ENCODE peak calls at places on chromosomes 12 and 14, in ten cellular contexts. One of them, this sample, is unnamed.

GRCh38 chr14:101755591-101756324 is 5.8 kb upstream of the PPP2R5C start:
- DNase-seq in NCI-H2029: no peak
- DNase-seq in SJSA1: no peak
- DNase-seq in astrocyte of the cerebellum: no peak
- DNase-seq in fibroblast of pulmonary artery: no peak
- DNase-seq in H4: no peak
- DNase-seq in activated CD4-positive, alpha-beta T cell treated with anti-CD3 and anti-CD28 coated beads for 48 hours: no peak
- DNase-seq in bronchial epithelial cell: no peak
- DNase-seq in activated T-cell treated with anti-CD3 and anti-CD28 coated beads, Interleukin-2, amount 50 U/mL, for 4 hours: no peak
- DNase-seq in A549: no peak
- DNase-seq in this sample: no peak

GRCh38 chr14:103382375-103382774 is 2.8 kb upstream of the MARK3 start:
- DNase-seq in NCI-H2029: no peak
- DNase-seq in SJSA1: peak; percentile 55
- DNase-seq in astrocyte of the cerebellum: no peak
- DNase-seq in fibroblast of pulmonary artery: peak; percentile 77
- DNase-seq in H4: peak; percentile 37
- DNase-seq in activated CD4-positive, alpha-beta T cell treated with anti-CD3 and anti-CD28 coated beads for 48 hours: no peak
- DNase-seq in bronchial epithelial cell: peak; percentile 82
- DNase-seq in activated T-cell treated with anti-CD3 and anti-CD28 coated beads, Interleukin-2, amount 50 U/mL, for 4 hours: no peak
- DNase-seq in A549: peak; percentile 35
- DNase-seq in this sample: no peak

GRCh38 chr12:3362751-3363150 is 128.3 kb upstream of the PRMT8 start:
- DNase-seq in NCI-H2029: peak; percentile 98
- DNase-seq in SJSA1: no peak
- DNase-seq in astrocyte of the cerebellum: no peak
- DNase-seq in fibroblast of pulmonary artery: no peak
- DNase-seq in H4: no peak
- DNase-seq in activated CD4-positive, alpha-beta T cell treated with anti-CD3 and anti-CD28 coated beads for 48 hours: no peak
- DNase-seq in bronchial epithelial cell: no peak
- DNase-seq in activated T-cell treated with anti-CD3 and anti-CD28 coated beads, Interleukin-2, amount 50 U/mL, for 4 hours: no peak
- DNase-seq in A549: peak; percentile 4
- DNase-seq in this sample: no peak

GRCh38 chr12:57483466-57483865 is 3.8 kb upstream of the ARHGAP9 start:
- DNase-seq in NCI-H2029: no peak
- DNase-seq in SJSA1: peak; percentile 100
- DNase-seq in astrocyte of the cerebellum: peak; percentile 32
- DNase-seq in fibroblast of pulmonary artery: peak; percentile 59
- DNase-seq in H4: no peak
- DNase-seq in activated CD4-positive, alpha-beta T cell treated with anti-CD3 and anti-CD28 coated beads for 48 hours: no peak
- DNase-seq in bronchial epithelial cell: no peak
- DNase-seq in activated T-cell treated with anti-CD3 and anti-CD28 coated beads, Interleukin-2, amount 50 U/mL, for 4 hours: no peak
- DNase-seq in A549: no peak
- DNase-seq in this sample: no peak

GRCh38 chr12:51752490-51752889 is 96.0 kb downstream of the FIGNL2 start:
- DNase-seq in NCI-H2029: no peak
- DNase-seq in SJSA1: peak; percentile 29
- DNase-seq in astrocyte of the cerebellum: peak; percentile 68
- DNase-seq in fibroblast of pulmonary artery: peak; percentile 85
- DNase-seq in H4: peak; percentile 37
- DNase-seq in activated CD4-positive, alpha-beta T cell treated with anti-CD3 and anti-CD28 coated beads for 48 hours: no peak
- DNase-seq in bronchial epithelial cell: peak; percentile 62
- DNase-seq in activated T-cell treated with anti-CD3 and anti-CD28 coated beads, Interleukin-2, amount 50 U/mL, for 4 hours: no peak
- DNase-seq in A549: peak; percentile 46
- DNase-seq in this sample: no peak

GRCh38 chr14:72638021-72638420 is 255.9 kb downstream of the DPF3 start:
- DNase-seq in NCI-H2029: no peak
- DNase-seq in SJSA1: peak; percentile 45
- DNase-seq in astrocyte of the cerebellum: no peak
- DNase-seq in fibroblast of pulmonary artery: peak; percentile 62
- DNase-seq in H4: no peak
- DNase-seq in activated CD4-positive, alpha-beta T cell treated with anti-CD3 and anti-CD28 coated beads for 48 hours: no peak
- DNase-seq in bronchial epithelial cell: peak; percentile 58
- DNase-seq in activated T-cell treated with anti-CD3 and anti-CD28 coated beads, Interleukin-2, amount 50 U/mL, for 4 hours: no peak
- DNase-seq in A549: peak; percentile 41
- DNase-seq in this sample: no peak

GRCh38 chr14:24273422-24273998 is 2.1 kb upstream of the RABGGTA start:
- DNase-seq in NCI-H2029: no peak
- DNase-seq in SJSA1: no peak
- DNase-seq in astrocyte of the cerebellum: no peak
- DNase-seq in fibroblast of pulmonary artery: no peak
- DNase-seq in H4: no peak
- DNase-seq in activated CD4-positive, alpha-beta T cell treated with anti-CD3 and anti-CD28 coated beads for 48 hours: no peak
- DNase-seq in bronchial epithelial cell: peak; percentile 74
- DNase-seq in activated T-cell treated with anti-CD3 and anti-CD28 coated beads, Interleukin-2, amount 50 U/mL, for 4 hours: no peak
- DNase-seq in A549: peak; percentile 43
- DNase-seq in this sample: no peak

GRCh38 chr12:117130806-117131205 is 31.6 kb upstream of the TESC start:
- DNase-seq in NCI-H2029: no peak
- DNase-seq in SJSA1: no peak
- DNase-seq in astrocyte of the cerebellum: no peak
- DNase-seq in fibroblast of pulmonary artery: no peak
- DNase-seq in H4: no peak
- DNase-seq in activated CD4-positive, alpha-beta T cell treated with anti-CD3 and anti-CD28 coated beads for 48 hours: no peak
- DNase-seq in bronchial epithelial cell: no peak
- DNase-seq in activated T-cell treated with anti-CD3 and anti-CD28 coated beads, Interleukin-2, amount 50 U/mL, for 4 hours: no peak
- DNase-seq in A549: no peak
- DNase-seq in this sample: no peak

GRCh38 chr14:93103392-93104080 is 12.2 kb downstream of the ITPK1 start:
- DNase-seq in NCI-H2029: peak; percentile 54
- DNase-seq in SJSA1: no peak
- DNase-seq in astrocyte of the cerebellum: no peak
- DNase-seq in fibroblast of pulmonary artery: no peak
- DNase-seq in H4: peak; percentile 88
- DNase-seq in activated CD4-positive, alpha-beta T cell treated with anti-CD3 and anti-CD28 coated beads for 48 hours: peak; percentile 72
- DNase-seq in bronchial epithelial cell: peak; percentile 30
- DNase-seq in activated T-cell treated with anti-CD3 and anti-CD28 coated beads, Interleukin-2, amount 50 U/mL, for 4 hours: peak; percentile 47
- DNase-seq in A549: no peak
- DNase-seq in this sample: peak; percentile 63

GRCh38 chr12:6181166-6181565 is 19.0 kb upstream of the CD9 start:
- DNase-seq in NCI-H2029: no peak
- DNase-seq in SJSA1: no peak
- DNase-seq in astrocyte of the cerebellum: no peak
- DNase-seq in fibroblast of pulmonary artery: no peak
- DNase-seq in H4: no peak
- DNase-seq in activated CD4-positive, alpha-beta T cell treated with anti-CD3 and anti-CD28 coated beads for 48 hours: no peak
- DNase-seq in bronchial epithelial cell: no peak
- DNase-seq in activated T-cell treated with anti-CD3 and anti-CD28 coated beads, Interleukin-2, amount 50 U/mL, for 4 hours: no peak
- DNase-seq in A549: no peak
- DNase-seq in this sample: no peak

GRCh38 chr12:570237-570925 is 92.9 kb downstream of the NINJ2 start:
- DNase-seq in NCI-H2029: no peak
- DNase-seq in SJSA1: peak; percentile 92
- DNase-seq in astrocyte of the cerebellum: peak; percentile 40
- DNase-seq in fibroblast of pulmonary artery: peak; percentile 86
- DNase-seq in H4: peak; percentile 89
- DNase-seq in activated CD4-positive, alpha-beta T cell treated with anti-CD3 and anti-CD28 coated beads for 48 hours: no peak
- DNase-seq in bronchial epithelial cell: peak; percentile 78
- DNase-seq in activated T-cell treated with anti-CD3 and anti-CD28 coated beads, Interleukin-2, amount 50 U/mL, for 4 hours: no peak
- DNase-seq in A549: peak; percentile 93
- DNase-seq in this sample: no peak

GRCh38 chr12:4679711-4680110 is 30.8 kb downstream of the NDUFA9 start:
- DNase-seq in NCI-H2029: no peak
- DNase-seq in SJSA1: no peak
- DNase-seq in astrocyte of the cerebellum: no peak
- DNase-seq in fibroblast of pulmonary artery: no peak
- DNase-seq in H4: no peak
- DNase-seq in activated CD4-positive, alpha-beta T cell treated with anti-CD3 and anti-CD28 coated beads for 48 hours: no peak
- DNase-seq in bronchial epithelial cell: no peak
- DNase-seq in activated T-cell treated with anti-CD3 and anti-CD28 coated beads, Interleukin-2, amount 50 U/mL, for 4 hours: no peak
- DNase-seq in A549: no peak
- DNase-seq in this sample: no peak

GRCh38 chr14:105475269-105475915 is 771 bp downstream of the CRIP2 start:
- DNase-seq in NCI-H2029: no peak
- DNase-seq in SJSA1: no peak
- DNase-seq in astrocyte of the cerebellum: no peak
- DNase-seq in fibroblast of pulmonary artery: no peak
- DNase-seq in H4: no peak
- DNase-seq in activated CD4-positive, alpha-beta T cell treated with anti-CD3 and anti-CD28 coated beads for 48 hours: no peak
- DNase-seq in bronchial epithelial cell: peak; percentile 60
- DNase-seq in activated T-cell treated with anti-CD3 and anti-CD28 coated beads, Interleukin-2, amount 50 U/mL, for 4 hours: no peak
- DNase-seq in A549: no peak
- DNase-seq in this sample: no peak

GRCh38 chr12:53543539-53543938 is 36.3 kb upstream of the NPFF start:
- DNase-seq in NCI-H2029: peak; percentile 35
- DNase-seq in SJSA1: peak; percentile 40
- DNase-seq in astrocyte of the cerebellum: peak; percentile 63
- DNase-seq in fibroblast of pulmonary artery: peak; percentile 85
- DNase-seq in H4: peak; percentile 54
- DNase-seq in activated CD4-positive, alpha-beta T cell treated with anti-CD3 and anti-CD28 coated beads for 48 hours: peak; percentile 68
- DNase-seq in bronchial epithelial cell: peak; percentile 64
- DNase-seq in activated T-cell treated with anti-CD3 and anti-CD28 coated beads, Interleukin-2, amount 50 U/mL, for 4 hours: peak; percentile 23
- DNase-seq in A549: peak; percentile 81
- DNase-seq in this sample: no peak

GRCh38 chr12:66733839-66734238 is 55.0 kb upstream of the GRIP1 start:
- DNase-seq in NCI-H2029: no peak
- DNase-seq in SJSA1: no peak
- DNase-seq in astrocyte of the cerebellum: no peak
- DNase-seq in fibroblast of pulmonary artery: no peak
- DNase-seq in H4: no peak
- DNase-seq in activated CD4-positive, alpha-beta T cell treated with anti-CD3 and anti-CD28 coated beads for 48 hours: no peak
- DNase-seq in bronchial epithelial cell: no peak
- DNase-seq in activated T-cell treated with anti-CD3 and anti-CD28 coated beads, Interleukin-2, amount 50 U/mL, for 4 hours: no peak
- DNase-seq in A549: no peak
- DNase-seq in this sample: no peak

GRCh38 chr14:56199095-56199975 is 81.1 kb downstream of the PELI2 start:
- DNase-seq in NCI-H2029: peak; percentile 69
- DNase-seq in SJSA1: peak; percentile 91
- DNase-seq in astrocyte of the cerebellum: peak; percentile 89
- DNase-seq in fibroblast of pulmonary artery: peak; percentile 99
- DNase-seq in H4: peak; percentile 99
- DNase-seq in activated CD4-positive, alpha-beta T cell treated with anti-CD3 and anti-CD28 coated beads for 48 hours: no peak
- DNase-seq in bronchial epithelial cell: peak; percentile 76
- DNase-seq in activated T-cell treated with anti-CD3 and anti-CD28 coated beads, Interleukin-2, amount 50 U/mL, for 4 hours: no peak
- DNase-seq in A549: peak; percentile 95
- DNase-seq in this sample: no peak

GRCh38 chr14:65095633-65096205 is 6.6 kb downstream of the MAX start:
- DNase-seq in NCI-H2029: no peak
- DNase-seq in SJSA1: no peak
- DNase-seq in astrocyte of the cerebellum: peak; percentile 93
- DNase-seq in fibroblast of pulmonary artery: peak; percentile 84
- DNase-seq in H4: no peak
- DNase-seq in activated CD4-positive, alpha-beta T cell treated with anti-CD3 and anti-CD28 coated beads for 48 hours: no peak
- DNase-seq in bronchial epithelial cell: no peak
- DNase-seq in activated T-cell treated with anti-CD3 and anti-CD28 coated beads, Interleukin-2, amount 50 U/mL, for 4 hours: no peak
- DNase-seq in A549: no peak
- DNase-seq in this sample: no peak

GRCh38 chr12:14367097-14367661 is 1.7 kb downstream of the ATF7IP start:
- DNase-seq in NCI-H2029: peak; percentile 42
- DNase-seq in SJSA1: peak; percentile 6
- DNase-seq in astrocyte of the cerebellum: peak; percentile 20
- DNase-seq in fibroblast of pulmonary artery: peak; percentile 79
- DNase-seq in H4: peak; percentile 25
- DNase-seq in activated CD4-positive, alpha-beta T cell treated with anti-CD3 and anti-CD28 coated beads for 48 hours: no peak
- DNase-seq in bronchial epithelial cell: peak; percentile 49
- DNase-seq in activated T-cell treated with anti-CD3 and anti-CD28 coated beads, Interleukin-2, amount 50 U/mL, for 4 hours: no peak
- DNase-seq in A549: peak; percentile 19
- DNase-seq in this sample: no peak